ENCODE peak calls at places on chromosomes 12 and 14, in ten cellular contexts. K is left ventricle myocardium inferior, W is IMR-90, L is dorsolateral prefrontal cortex, B is AG04450, H is upper lobe of right lung, A is fibroblast of lung, Z is body of pancreas, X is adrenal gland, D is astrocyte. M is an unnamed sample. For H3K27me3, the result is how much of the 10 kb centered on the place peaks cover.

GRCh38 chr12:126767334-126767733 is 1499.6 kb upstream of the TMEM132C start:
- DNase-seq in L (no peak), D (no peak), Z (no peak), B (no peak), X (no peak), H (no peak), K (no peak), A (no peak), W (no peak), M (no peak)

GRCh38 chr14:74867673-74868072 is 8.3 kb downstream of the PROX2 start:
- DNase-seq in W (peak), A (no peak), D (peak), L (peak), X (no peak), B (no peak), K (no peak), Z (no peak), H (no peak), M (no peak)

GRCh38 chr12:43329381-43329780 is 222.6 kb downstream of the ADAMTS20 start:
- DNase-seq in A (no peak), L (no peak), B (no peak), W (peak), D (peak), H (no peak), X (no peak), K (no peak), Z (no peak), M (no peak)

GRCh38 chr12:56129210-56129691 is 1.2 kb downstream of the ESYT1 start:
- DNase-seq in K (peak), H (peak), A (peak), Z (peak), W (peak), D (peak), L (no peak), X (peak), B (no peak), M (peak)

GRCh38 chr14:77320238-77320935 is at the start of gene POMT2:
- DNase-seq in H (peak), B (peak), X (peak), A (peak), L (peak), Z (peak), K (peak), W (peak), D (peak), M (peak)

GRCh38 chr14:50932592-50933500 is 11.4 kb downstream of the PYGL start:
- DNase-seq in W (peak), X (no peak), Z (no peak), H (no peak), L (no peak), K (no peak), A (no peak), B (no peak), D (peak), M (no peak)

GRCh38 chr12:70849265-70849960 is 71.1 kb downstream of the PTPRR start:
- DNase-seq in K (no peak), Z (no peak), B (no peak), L (no peak), X (no peak), W (peak), H (no peak), A (peak), D (peak), M (peak)

GRCh38 chr12:56188116-56188785 is 1.0 kb downstream of the SMARCC2 start:
- DNase-seq in Z (no peak), A (no peak), X (no peak), L (no peak), H (no peak), B (no peak), D (no peak), K (no peak), W (no peak), M (no peak)

GRCh38 chr14:58667900-58668299 is 30.1 kb downstream of the DACT1 start:
- DNase-seq in X (no peak), B (no peak), H (no peak), K (no peak), A (no peak), Z (no peak), L (no peak), W (no peak), D (no peak), M (no peak)
- H3K27me3 ChIP-seq in X (under half), B (under half), H (under half), K (under half), A (under half), Z (under half), L (under half), W (under half), D (under half), M (under half)

GRCh38 chr12:113000433-113000832 is 22.1 kb downstream of the OAS2 start:
- DNase-seq in Z (no peak), K (no peak), H (no peak), B (no peak), A (no peak), W (no peak), D (no peak), X (no peak), L (no peak), M (no peak)
- TF ChIP-seq CTCF in Z (no peak), K (no peak), H (no peak), B (no peak), A (no peak), W (no peak), D (no peak), X (no peak), L (no peak), M (no peak)

GRCh38 chr12:118428643-118429042 is 52.3 kb downstream of the SUDS3 start:
- DNase-seq in W (no peak), B (no peak), H (no peak), X (no peak), A (peak), D (no peak), L (no peak), K (no peak), Z (no peak), M (no peak)
- H3K27me3 ChIP-seq in W (under half), B (under half), H (under half), X (under half), A (under half), D (under half), L (under half), K (under half), Z (under half), M (under half)

GRCh38 chr14:64952598-64953309 is 10.2 kb upstream of the GPX2 start:
- DNase-seq in D (no peak), K (no peak), X (no peak), H (no peak), W (no peak), Z (no peak), B (no peak), L (no peak), A (no peak), M (no peak)
- TF ChIP-seq CTCF in D (no peak), K (no peak), X (no peak), H (no peak), W (no peak), Z (no peak), B (peak), L (no peak), A (peak), M (no peak)

GRCh38 chr12:53886996-53887395 is 51.6 kb upstream of the HOXC13 start:
- DNase-seq in X (no peak), B (no peak), A (no peak), W (no peak), L (no peak), K (no peak), Z (no peak), H (no peak), D (no peak), M (no peak)

GRCh38 chr12:53887881-53888280 is 50.8 kb upstream of the HOXC13 start:
- DNase-seq in H (no peak), A (no peak), B (no peak), Z (no peak), W (no peak), D (no peak), K (no peak), X (no peak), L (no peak), M (no peak)

GRCh38 chr12:53892760-53893159 is 45.9 kb upstream of the HOXC13 start:
- DNase-seq in Z (no peak), B (no peak), D (no peak), H (no peak), L (no peak), W (no peak), A (no peak), K (no peak), X (no peak), M (no peak)

GRCh38 chr12:53890081-53890480 is 48.5 kb upstream of the HOXC13 start:
- DNase-seq in L (no peak), D (no peak), K (no peak), B (no peak), X (no peak), A (no peak), H (no peak), Z (no peak), W (no peak), M (no peak)
- H3K27me3 ChIP-seq in L (under half), D (under half), K (half or more), B (under half), X (under half), A (under half), H (under half), Z (under half), W (under half), M (under half)

DNA sequence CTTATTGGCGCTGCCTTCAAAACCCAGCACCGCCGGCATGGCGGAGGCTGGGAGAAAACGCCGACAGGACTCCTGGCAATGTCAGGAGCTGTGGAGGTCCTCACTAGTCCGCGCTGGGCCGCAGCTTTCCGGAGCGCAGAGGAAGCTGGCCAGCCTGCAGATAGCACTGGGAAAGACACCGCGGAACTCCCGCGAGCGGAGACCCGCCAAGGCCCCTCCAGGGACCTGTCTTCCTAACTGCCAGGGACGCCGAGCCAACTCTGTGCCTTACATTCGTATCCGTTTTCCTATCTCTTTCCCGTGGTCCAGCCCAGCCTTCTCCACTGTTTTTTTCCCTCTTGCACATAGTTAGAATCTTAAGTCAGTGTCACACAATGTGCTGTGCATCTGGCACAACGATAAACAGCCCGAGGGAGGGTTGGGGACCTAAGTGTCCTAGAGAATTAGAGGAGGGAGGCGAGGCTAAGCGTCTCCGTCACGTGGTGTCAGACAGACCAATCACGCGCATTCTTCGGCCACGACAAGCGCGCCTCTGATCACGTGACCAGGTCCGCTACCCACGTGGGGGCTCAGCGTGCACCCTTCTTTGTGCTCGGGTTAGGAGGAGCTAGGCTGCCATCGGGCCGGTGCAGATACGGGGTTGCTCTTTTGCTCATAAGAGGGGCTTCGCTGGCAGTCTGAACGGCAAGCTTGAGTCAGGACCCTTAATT is at the start of the genes APEX1 and OSGEP:
- DNase-seq in A (peak), H (peak), D (peak), L (peak), Z (peak), K (peak), W (peak), X (peak), B (peak), M (peak)
- TF ChIP-seq CTCF in A (no peak), H (no peak), D (no peak), L (no peak), Z (no peak), K (no peak), W (no peak), X (no peak), B (no peak), M (no peak)

GRCh38 chr14:49923442-49923841 is 30.6 kb downstream of the ARF6 start:
- DNase-seq in H (no peak), X (no peak), Z (no peak), L (no peak), W (no peak), K (no peak), D (no peak), B (no peak), A (no peak), M (no peak)

GRCh38 chr14:49921401-49921800 is 28.5 kb downstream of the ARF6 start:
- DNase-seq in L (no peak), D (no peak), Z (no peak), K (no peak), B (no peak), W (no peak), H (no peak), A (no peak), X (no peak), M (no peak)

GRCh38 chr14:49924852-49925251 is 32.0 kb downstream of the ARF6 start:
- DNase-seq in W (no peak), D (no peak), B (no peak), Z (no peak), A (no peak), X (no peak), H (no peak), K (no peak), L (no peak), M (no peak)

GRCh38 chr14:49926803-49927202 is 33.9 kb downstream of the ARF6 start:
- DNase-seq in L (no peak), B (no peak), D (no peak), Z (no peak), W (no peak), X (no peak), H (no peak), K (no peak), A (no peak), M (peak)

GRCh38 chr14:49923881-49924280 is 31.0 kb downstream of the ARF6 start:
- DNase-seq in B (no peak), K (no peak), D (no peak), L (no peak), X (no peak), Z (no peak), W (no peak), A (no peak), H (no peak), M (no peak)
- H3K27me3 ChIP-seq in B (under half), K (under half), D (under half), L (under half), X (under half), Z (under half), W (under half), A (under half), H (under half), M (under half)

DNA sequence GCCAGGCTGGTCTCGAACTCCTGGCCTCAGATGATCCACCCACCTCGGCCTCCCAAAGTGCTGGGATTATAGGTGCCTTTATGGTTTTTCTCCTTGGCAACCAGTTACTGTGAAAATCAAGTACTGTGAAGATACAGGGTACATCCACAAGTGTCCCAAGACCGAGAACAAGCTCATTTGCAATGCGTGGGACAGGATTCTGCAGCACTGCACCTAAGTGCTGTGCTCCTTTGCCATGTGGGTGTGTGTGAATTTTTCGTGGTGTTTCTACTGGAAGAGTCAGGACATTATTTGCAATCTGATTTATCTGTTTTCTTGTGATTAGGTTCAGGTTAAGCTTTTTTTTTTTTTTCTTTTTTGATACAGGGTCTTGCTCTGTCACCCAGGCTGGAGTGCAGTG is 7.1 kb upstream of the C14orf93 start:
- DNase-seq in L (no peak), H (no peak), B (no peak), K (no peak), Z (no peak), X (no peak), W (no peak), A (no peak), D (no peak), M (no peak)
- TF ChIP-seq CTCF in L (no peak), H (no peak), B (no peak), K (no peak), Z (no peak), X (no peak), W (no peak), A (no peak), D (no peak), M (no peak)

GRCh38 chr14:96904201-96904600 is 107.0 kb downstream of the VRK1 start:
- DNase-seq in K (no peak), H (no peak), B (no peak), Z (no peak), X (no peak), A (peak), L (no peak), W (peak), D (peak), M (peak)

GRCh38 chr14:96901227-96901626 is 104.0 kb downstream of the VRK1 start:
- DNase-seq in D (no peak), Z (no peak), X (no peak), K (no peak), A (no peak), L (no peak), B (no peak), H (no peak), W (no peak), M (no peak)

GRCh38 chr14:96903444-96904023 is 106.4 kb downstream of the VRK1 start:
- DNase-seq in W (no peak), K (no peak), X (no peak), H (no peak), A (peak), L (no peak), D (no peak), B (no peak), Z (no peak), M (no peak)

GRCh38 chr14:96905065-96905464 is 107.9 kb downstream of the VRK1 start:
- DNase-seq in K (no peak), Z (no peak), W (no peak), B (no peak), A (no peak), D (no peak), L (no peak), X (no peak), H (no peak), M (no peak)

DNA sequence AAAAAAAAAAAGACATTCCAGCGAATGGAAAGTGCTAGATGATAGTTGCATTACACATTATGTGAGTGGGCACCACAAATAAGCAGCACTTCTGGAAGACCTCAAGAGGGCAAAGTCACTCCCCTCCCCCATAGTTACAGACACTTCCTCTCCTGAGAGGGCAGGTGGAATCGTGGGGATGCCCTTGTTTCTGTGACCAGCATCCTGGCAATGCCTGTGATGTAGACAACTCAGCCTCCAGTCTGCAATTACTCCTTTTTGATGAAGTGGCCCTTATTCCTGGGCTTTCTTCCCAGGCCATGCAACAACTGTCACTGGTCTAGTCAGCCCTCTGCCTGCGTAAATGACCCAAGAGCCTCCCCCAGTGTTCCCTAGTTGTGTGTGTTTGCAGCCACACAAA is 104.8 kb downstream of the VRK1 start:
- DNase-seq in B (no peak), D (no peak), X (no peak), L (no peak), W (no peak), K (no peak), H (no peak), A (no peak), Z (no peak), M (no peak)
- H3K27me3 ChIP-seq in B (under half), D (under half), X (under half), L (under half), W (under half), K (under half), H (under half), A (under half), Z (under half), M (under half)

GRCh38 chr14:41548666-41549065 is 58.0 kb upstream of the LRFN5 start:
- DNase-seq in D (peak), L (no peak), B (peak), H (no peak), A (peak), K (no peak), W (peak), X (no peak), Z (no peak), M (no peak)
- TF ChIP-seq CTCF in D (no peak), L (no peak), B (no peak), H (no peak), A (no peak), K (no peak), W (no peak), X (no peak), Z (no peak), M (no peak)

M was measured in bronchial epithelial cell.